ENCODE peak calls at places on chromosome 15, in nine cellular contexts. E is RWPE1, I is WTC11, S is fibroblast of villous mesenchyme, C is GM13977, D is body of pancreas, U is left lung, L is IMR-90, R is AG09319. V is an unnamed sample.
A peak's percentile ranks its signal among the peaks of the same experiment; 100 is the strongest.

GRCh38 chr15:82139823-82140268 is 94.0 kb upstream of the MEX3B start:
- DNase-seq in D (no peak), S (peak; percentile 67), R (no peak), U (no peak), I (no peak), C (peak; percentile 31), E (peak; percentile 54), L (peak; percentile 70), V (no peak)

GRCh38 chr15:57522148-57522547 is 69.6 kb upstream of the MYZAP start:
- DNase-seq in R (no peak), S (no peak), D (peak; percentile 53), U (no peak), C (no peak), I (no peak), E (no peak), L (no peak), V (no peak)

GRCh38 chr15:85879334-85880163 is 84.8 kb upstream of the KLHL25 start:
- DNase-seq in E (no peak), U (no peak), C (no peak), I (no peak), D (no peak), L (no peak), S (no peak), R (no peak), V (no peak)

GRCh38 chr15:61057376-61057775 is 171.7 kb downstream of the RORA start:
- DNase-seq in S (no peak), E (no peak), D (no peak), U (no peak), L (no peak), R (no peak), I (no peak), C (peak; percentile 51), V (no peak)

GRCh38 chr15:83205725-83206324 is 1.8 kb downstream of the HDGFL3 start:
- DNase-seq in D (peak; percentile 21), R (no peak), S (peak; percentile 9), I (no peak), C (peak; percentile 25), U (no peak), L (peak; percentile 63), E (no peak), V (no peak)

GRCh38 chr15:85559530-85559929 is 179.1 kb downstream of the AKAP13 start:
- DNase-seq in E (no peak), I (peak; percentile 25), C (no peak), L (no peak), U (no peak), D (no peak), R (no peak), S (no peak), V (no peak)

GRCh38 chr15:64774556-64775523 is 549 bp downstream of the RBPMS2 start:
- DNase-seq in U (no peak), E (no peak), I (peak; percentile 44), D (peak; percentile 7), S (peak; percentile 11), L (no peak), R (no peak), C (peak; percentile 54), V (peak; percentile 41)

GRCh38 chr15:84911879-84912660 is 27.6 kb downstream of the SLC28A1 start:
- DNase-seq in S (peak; percentile 95), E (peak; percentile 66), L (peak; percentile 99), D (peak; percentile 92), R (peak; percentile 90), U (peak; percentile 80), I (no peak), C (no peak), V (no peak)

GRCh38 chr15:67857220-67857619 is 17.4 kb upstream of the RNU6-1 start:
- DNase-seq in D (no peak), L (no peak), C (no peak), E (no peak), U (no peak), I (no peak), R (no peak), S (no peak), V (no peak)

GRCh38 chr15:33852570-33852969 is 115.7 kb upstream of the CHRM5 start:
- DNase-seq in C (no peak), I (no peak), U (no peak), E (peak; percentile 16), S (peak; percentile 76), R (no peak), L (peak; percentile 78), D (no peak), V (no peak)

GRCh38 chr15:31262901-31263671 is 63.5 kb upstream of the KLF13 start:
- DNase-seq in L (peak; percentile 7), R (no peak), S (no peak), D (peak; percentile 74), C (peak; percentile 73), E (peak; percentile 56), U (peak; percentile 78), I (peak; percentile 4), V (no peak)

GRCh38 chr15:55827204-55827603 is 84.3 kb upstream of the PRTG start:
- DNase-seq in D (no peak), S (no peak), R (no peak), C (no peak), I (no peak), L (peak; percentile 66), U (no peak), E (no peak), V (no peak)

GRCh38 chr15:50907866-50908208 is 646 bp upstream of the AP4E1 start:
- DNase-seq in D (peak; percentile 48), C (peak; percentile 57), I (peak; percentile 38), R (no peak), S (peak; percentile 51), L (peak; percentile 28), E (no peak), U (peak; percentile 58), V (peak; percentile 50)

DNA sequence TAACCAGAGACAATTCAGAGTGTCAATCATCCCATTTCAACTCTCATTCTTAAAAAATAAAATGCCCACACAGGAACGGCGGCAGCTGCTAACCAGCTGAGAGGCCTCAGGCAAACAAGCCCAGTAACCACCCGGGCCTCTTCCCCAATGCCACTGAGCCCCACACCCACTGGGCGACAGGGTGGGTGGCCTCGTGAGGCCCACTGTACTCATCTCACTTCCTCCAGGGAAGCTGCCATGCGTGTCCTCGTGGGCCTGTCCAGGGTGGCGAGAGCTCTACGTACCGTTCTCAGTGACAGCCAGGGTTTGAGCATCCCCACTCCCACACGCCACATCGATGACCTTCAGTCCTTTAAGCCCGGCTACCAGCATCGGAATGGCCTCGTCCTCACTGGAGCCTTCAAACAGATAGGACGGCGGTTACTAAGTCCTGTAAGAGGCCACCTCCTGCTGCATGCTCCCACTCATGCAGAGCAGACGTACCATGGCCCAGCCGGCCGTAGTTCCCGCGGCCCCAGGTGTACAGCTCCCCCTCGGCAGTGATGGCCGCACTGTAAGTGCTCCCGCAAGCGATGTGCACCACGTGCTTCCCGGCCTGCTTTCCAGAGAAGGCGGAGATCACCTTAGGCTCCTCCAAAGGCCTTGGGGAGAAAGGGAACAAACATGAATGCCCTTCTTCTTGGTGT is 56.5 kb downstream of the HERC2 start:
- DNase-seq in D (no peak), S (no peak), I (no peak), U (no peak), C (no peak), R (no peak), E (no peak), L (no peak), V (no peak)
- TF ChIP-seq CTCF in D (no peak), S (no peak), I (no peak), U (no peak), C (no peak), R (no peak), E (no peak), L (no peak), V (no peak)

GRCh38 chr15:65824031-65824743 is 32.1 kb upstream of the DENND4A start:
- DNase-seq in I (peak; percentile 67), C (peak; percentile 18), D (peak; percentile 80), R (no peak), E (peak; percentile 61), S (peak; percentile 74), L (peak; percentile 70), U (no peak), V (peak; percentile 68)
- TF ChIP-seq CTCF in I (no peak), C (peak; percentile 44), D (peak; percentile 67), R (peak; percentile 73), E (peak; percentile 75), S (peak; percentile 87), L (peak; percentile 68), U (peak; percentile 56), V (peak; percentile 37)

DNA sequence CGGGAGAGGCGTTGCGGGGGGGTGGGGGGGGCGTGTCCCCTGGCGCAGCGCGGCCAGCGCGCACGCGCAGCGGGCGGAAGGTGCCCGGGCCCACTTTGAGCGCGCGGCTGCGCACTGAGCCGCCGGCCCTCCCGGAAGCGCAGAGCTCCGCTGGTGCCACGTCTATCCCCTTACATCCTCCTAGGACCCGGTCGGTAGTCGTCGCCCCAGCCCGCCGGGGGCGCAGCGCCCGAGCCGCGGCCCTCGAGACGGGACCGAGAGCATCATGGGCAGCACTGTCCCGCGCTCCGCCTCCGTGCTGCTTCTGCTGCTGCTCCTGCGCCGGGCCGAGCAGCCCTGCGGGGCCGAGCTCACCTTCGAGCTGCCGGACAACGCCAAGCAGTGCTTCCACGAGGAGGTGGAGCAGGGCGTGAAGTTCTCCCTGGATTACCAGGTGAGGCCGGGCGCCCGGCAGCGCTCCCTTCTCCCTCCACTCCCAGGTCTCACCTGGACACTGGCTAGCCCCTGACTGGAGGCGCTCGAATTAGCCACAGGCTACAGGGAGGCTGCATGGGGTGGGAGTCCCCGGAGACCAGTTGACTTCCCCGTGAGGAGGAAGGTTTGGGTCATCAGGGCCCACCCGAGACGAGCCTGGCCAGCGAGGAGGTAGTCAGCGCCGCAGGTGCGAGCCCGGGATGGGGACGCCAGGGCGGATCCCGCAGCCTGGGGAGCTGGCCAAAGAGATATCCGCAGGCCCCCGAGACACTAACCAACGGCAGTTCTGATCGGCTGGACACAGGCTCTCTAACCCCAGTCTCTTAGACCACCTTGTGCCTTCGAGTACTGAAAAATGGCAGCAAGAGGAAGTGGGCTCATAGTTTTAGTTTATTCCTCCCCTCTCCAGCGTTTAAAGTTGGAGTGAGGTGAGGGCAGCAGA is at the start of gene TMED3:
- DNase-seq in U (peak; percentile 83), R (peak; percentile 54), I (peak; percentile 79), E (peak; percentile 97), D (peak; percentile 90), S (peak; percentile 89), C (peak; percentile 98), L (peak; percentile 88), V (peak; percentile 74)
- TF ChIP-seq CTCF in U (no peak), R (peak; percentile 11), I (no peak), E (no peak), D (no peak), S (peak; percentile 30), C (peak; percentile 28), L (peak; percentile 42), V (no peak)

GRCh38 chr15:23859008-23859407 is 171.9 kb upstream of the NDN start:
- DNase-seq in C (no peak), E (no peak), U (no peak), I (no peak), D (no peak), S (no peak), R (no peak), L (no peak), V (no peak)

GRCh38 chr15:23854535-23855252 is 167.6 kb upstream of the NDN start:
- DNase-seq in L (no peak), I (no peak), R (no peak), S (no peak), U (no peak), E (no peak), D (no peak), C (no peak), V (no peak)

GRCh38 chr15:23855260-23855659 is 168.2 kb upstream of the NDN start:
- DNase-seq in D (no peak), I (no peak), E (no peak), C (no peak), S (no peak), L (no peak), U (no peak), R (no peak), V (no peak)

GRCh38 chr15:23855947-23856346 is 168.8 kb upstream of the NDN start:
- DNase-seq in R (no peak), U (no peak), S (no peak), L (no peak), D (no peak), E (no peak), C (no peak), I (no peak), V (no peak)

GRCh38 chr15:23857028-23857641 is 170.0 kb upstream of the NDN start:
- DNase-seq in R (no peak), L (peak; percentile 22), C (no peak), S (peak; percentile 7), I (peak; percentile 69), D (peak; percentile 56), U (no peak), E (peak; percentile 13), V (peak; percentile 60)
- TF ChIP-seq CTCF in R (peak; percentile 30), L (peak; percentile 53), C (no peak), S (peak; percentile 24), I (peak; percentile 48), D (peak; percentile 19), U (peak; percentile 36), E (peak; percentile 31), V (peak; percentile 58)

V was measured in endothelial cell.